ENCODE peak calls at places on chromosomes 2 and 18, in nine cellular contexts. I, R, T, A, B, H, M, Q and E are unnamed samples.

GRCh38 chr2:240303896-240304745 is 131.3 kb upstream of the GPC1 start:
- DNase-seq in I (no peak), R (no peak), T (no peak), A (no peak), B (no peak), H (no peak), M (no peak), Q (no peak), E (peak; percentile 18)

GRCh38 chr18:58227361-58227930 is 183.4 kb downstream of the NEDD4L start:
- DNase-seq in I (no peak), R (no peak), T (no peak), A (no peak), B (no peak), H (no peak), M (peak; percentile 65), Q (no peak), E (no peak)

GRCh38 chr2:66070717-66071602 is 364.0 kb upstream of the MEIS1 start:
- DNase-seq in I (no peak), R (peak; percentile 34), T (no peak), A (no peak), B (no peak), H (no peak), M (no peak), Q (no peak), E (no peak)

GRCh38 chr2:183038341-183039300 is at the start of gene NCKAP1:
- DNase-seq in I (peak; percentile 87), R (peak; percentile 81), T (peak; percentile 88), A (peak; percentile 90), B (peak; percentile 56), H (peak; percentile 73), M (peak; percentile 90), Q (peak; percentile 92), E (peak; percentile 86)

GRCh38 chr2:31483246-31483645 is 68.7 kb upstream of the XDH start:
- DNase-seq in I (no peak), R (no peak), T (no peak), A (no peak), B (no peak), H (no peak), M (no peak), Q (no peak), E (no peak)

GRCh38 chr2:122927217-122927616 is 1097.9 kb upstream of the CNTNAP5 start:
- DNase-seq in I (no peak), R (no peak), T (no peak), A (peak; percentile 74), B (no peak), H (no peak), M (no peak), Q (peak; percentile 98), E (no peak)

GRCh38 chr18:61308795-61309393 is 24.3 kb upstream of the CDH20 start:
- DNase-seq in I (no peak), R (no peak), T (peak; percentile 13), A (no peak), B (no peak), H (no peak), M (no peak), Q (no peak), E (no peak)

GRCh38 chr2:209463226-209463625 is 39.4 kb downstream of the MAP2 start:
- DNase-seq in I (no peak), R (no peak), T (no peak), A (no peak), B (no peak), H (no peak), M (no peak), Q (no peak), E (no peak)

GRCh38 chr2:67013821-67014220 is 383.3 kb upstream of the ETAA1 start:
- DNase-seq in I (no peak), R (peak; percentile 10), T (no peak), A (no peak), B (no peak), H (no peak), M (no peak), Q (no peak), E (no peak)

GRCh38 chr18:23837591-23837990 is 148.3 kb downstream of the LAMA3 start:
- DNase-seq in I (no peak), R (peak; percentile 62), T (peak; percentile 82), A (no peak), B (peak; percentile 89), H (no peak), M (no peak), Q (peak; percentile 78), E (peak; percentile 72)

GRCh38 chr18:24080861-24081260 is 58.0 kb upstream of the CABYR start:
- DNase-seq in I (no peak), R (no peak), T (no peak), A (no peak), B (no peak), H (no peak), M (no peak), Q (no peak), E (no peak)

GRCh38 chr18:56248613-56249235 is 389.7 kb downstream of the TXNL1 start:
- DNase-seq in I (peak; percentile 14), R (no peak), T (no peak), A (no peak), B (no peak), H (no peak), M (no peak), Q (no peak), E (no peak)

GRCh38 chr18:65725421-65726050 is 25.3 kb upstream of the CDH7 start:
- DNase-seq in I (peak; percentile 26), R (no peak), T (no peak), A (peak; percentile 17), B (no peak), H (no peak), M (peak; percentile 50), Q (peak; percentile 51), E (no peak)

GRCh38 chr2:74481961-74482800 is 617 bp downstream of the CCDC142 start:
- DNase-seq in I (peak; percentile 45), R (no peak), T (no peak), A (no peak), B (no peak), H (no peak), M (peak; percentile 53), Q (no peak), E (peak; percentile 67)

GRCh38 chr2:230751062-230751461 is 38.4 kb downstream of the CAB39 start:
- DNase-seq in I (no peak), R (peak; percentile 77), T (peak; percentile 24), A (no peak), B (peak; percentile 76), H (no peak), M (no peak), Q (peak; percentile 26), E (no peak)

GRCh38 chr2:6352906-6353515 is 512.7 kb downstream of the CMPK2 start:
- DNase-seq in I (peak; percentile 64), R (peak; percentile 50), T (no peak), A (peak; percentile 42), B (peak; percentile 44), H (no peak), M (peak; percentile 92), Q (peak; percentile 81), E (no peak)

GRCh38 chr2:74374509-74375205 is 5.5 kb downstream of the DCTN1 start:
- DNase-seq in I (peak; percentile 10), R (peak; percentile 54), T (peak; percentile 19), A (peak; percentile 78), B (peak; percentile 75), H (no peak), M (peak; percentile 94), Q (peak; percentile 34), E (peak; percentile 89)

GRCh38 chr2:178775975-178776374 is 31.2 kb downstream of the TTN start:
- DNase-seq in I (no peak), R (no peak), T (no peak), A (no peak), B (no peak), H (no peak), M (no peak), Q (no peak), E (no peak)

GRCh38 chr2:178767099-178768060 is 39.8 kb downstream of the TTN start:
- DNase-seq in I (no peak), R (no peak), T (no peak), A (no peak), B (no peak), H (no peak), M (no peak), Q (no peak), E (no peak)

GRCh38 chr2:178770518-178770917 is 36.7 kb downstream of the TTN start:
- DNase-seq in I (no peak), R (no peak), T (no peak), A (no peak), B (no peak), H (no peak), M (no peak), Q (no peak), E (no peak)
- H3K27me3 ChIP-seq in I (no peaks in the 10 kb centered on the region), R (no peaks in the 10 kb centered on the region), T (peaks cover 4% of the 10 kb centered on the region), A (peaks cover 2% of the 10 kb centered on the region), B (no peaks in the 10 kb centered on the region), H (no peaks in the 10 kb centered on the region), M (no peaks in the 10 kb centered on the region), Q (peaks cover 17% of the 10 kb centered on the region), E (no peaks in the 10 kb centered on the region)

DNA sequence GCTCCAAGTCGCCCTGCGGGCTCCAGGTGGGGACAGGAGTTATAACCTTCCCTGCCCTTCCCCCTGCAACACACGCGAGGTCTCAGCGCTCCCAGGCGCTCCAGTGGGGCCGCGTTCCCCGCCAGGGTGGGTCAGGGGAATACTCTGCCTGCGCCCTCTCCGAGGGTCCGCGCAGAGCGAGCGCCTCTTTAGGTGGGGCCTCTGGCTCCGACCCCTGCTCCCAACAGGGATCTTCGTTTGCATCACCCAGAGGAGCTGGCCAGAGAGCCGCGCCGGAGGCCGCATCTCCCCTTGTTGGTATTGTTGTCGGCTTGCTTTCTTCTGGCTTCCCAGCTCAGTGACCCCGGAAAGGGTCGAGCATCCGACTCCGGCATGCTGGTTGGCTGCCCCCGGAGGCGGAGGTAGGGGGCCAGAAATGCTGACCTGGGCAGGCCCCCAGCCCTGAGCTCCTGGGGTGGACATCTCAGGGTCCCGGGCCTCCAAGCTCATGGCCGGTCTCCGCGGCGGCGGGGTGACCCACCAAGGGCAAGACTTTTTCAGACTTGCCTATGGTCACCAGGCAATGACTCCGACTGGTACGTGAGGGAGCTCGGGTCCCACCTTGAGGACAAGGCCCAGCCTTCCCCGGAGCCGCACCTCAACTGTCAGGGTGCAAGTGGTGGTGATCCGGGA is 11.2 kb upstream of the EN1 start:
- DNase-seq in I (no peak), R (no peak), T (no peak), A (peak; percentile 26), B (no peak), H (no peak), M (no peak), Q (no peak), E (no peak)
- H3K27me3 ChIP-seq in I (peaks cover 20% of the 10 kb centered on the region), R (peaks cover 63% of the 10 kb centered on the region), T (peaks cover 78% of the 10 kb centered on the region), A (peaks cover 86% of the 10 kb centered on the region), B (peaks cover 74% of the 10 kb centered on the region), H (peaks cover 97% of the 10 kb centered on the region), M (peaks cover 99% of the 10 kb centered on the region), Q (peaks cover 76% of the 10 kb centered on the region), E (peaks cover 84% of the 10 kb centered on the region)

GRCh38 chr18:22564036-22564435 is 146.3 kb upstream of the CTAGE1 start:
- DNase-seq in I (no peak), R (no peak), T (peak; percentile 54), A (no peak), B (peak; percentile 98), H (no peak), M (no peak), Q (no peak), E (no peak)
- H3K27me3 ChIP-seq in I (no peaks in the 10 kb centered on the region), R (no peaks in the 10 kb centered on the region), T (no peaks in the 10 kb centered on the region), A (peaks cover 21% of the 10 kb centered on the region), B (no peaks in the 10 kb centered on the region), H (peaks cover 33% of the 10 kb centered on the region), M (peaks cover 83% of the 10 kb centered on the region), Q (peaks cover 91% of the 10 kb centered on the region), E (no peaks in the 10 kb centered on the region)

DNA sequence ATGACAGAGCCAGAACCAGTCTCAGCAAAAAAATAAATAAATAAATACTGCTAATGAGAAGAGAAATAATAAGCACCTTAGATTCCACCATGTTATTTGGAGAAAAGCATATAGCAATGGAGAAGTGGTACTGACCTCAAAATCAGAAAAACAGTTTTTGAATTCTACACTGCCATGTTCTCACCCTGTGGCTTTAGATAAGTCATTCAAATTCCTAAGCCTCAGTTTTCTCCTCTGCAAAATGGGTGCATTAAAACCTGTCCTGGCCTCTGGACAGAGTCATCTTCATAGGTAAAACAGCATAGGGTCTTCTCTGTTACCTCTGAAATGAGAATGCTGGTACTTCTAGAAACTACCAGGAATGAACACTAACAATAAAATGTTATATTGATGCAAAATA is 62.2 kb upstream of the RMP24 start:
- DNase-seq in I (no peak), R (no peak), T (no peak), A (no peak), B (no peak), H (no peak), M (no peak), Q (no peak), E (no peak)
- H3K27me3 ChIP-seq in I (no peaks in the 10 kb centered on the region), R (no peaks in the 10 kb centered on the region), T (peaks cover 13% of the 10 kb centered on the region), A (no peaks in the 10 kb centered on the region), B (no peaks in the 10 kb centered on the region), H (no peaks in the 10 kb centered on the region), M (peaks cover 16% of the 10 kb centered on the region), Q (peaks cover 42% of the 10 kb centered on the region), E (no peaks in the 10 kb centered on the region)